ENCODE peak calls at places on chromosome 17, in six cellular contexts. X, E, A, U, Z and I are unnamed samples.

GRCh38 chr17:55496094-55496881 is 15.0 kb downstream of the SMIM36 start:
- DNase-seq in X (no peak), E (peak; percentile 50), A (no peak), U (no peak), Z (no peak), I (no peak)

GRCh38 chr17:83073389-83074063 is 5.9 kb upstream of the METRNL start:
- DNase-seq in X (no peak), E (peak; percentile 56), A (no peak), U (no peak), Z (no peak), I (no peak)

GRCh38 chr17:17580662-17581470 is 10.6 kb downstream of the PEMT start:
- DNase-seq in X (no peak), E (peak; percentile 80), A (peak; percentile 75), U (no peak), Z (no peak), I (no peak)

GRCh38 chr17:32755045-32755805 is 121.7 kb downstream of the MYO1D start:
- DNase-seq in X (no peak), E (peak; percentile 57), A (no peak), U (peak; percentile 66), Z (peak; percentile 53), I (no peak)

GRCh38 chr17:44555056-44555455 is 2.2 kb upstream of the FZD2 start:
- DNase-seq in X (no peak), E (no peak), A (no peak), U (no peak), Z (peak; percentile 68), I (no peak)

GRCh38 chr17:81101614-81102306 is 63.5 kb upstream of the PVALEF start:
- DNase-seq in X (peak; percentile 87), E (peak; percentile 56), A (peak; percentile 91), U (peak; percentile 100), Z (peak; percentile 84), I (peak; percentile 97)

GRCh38 chr17:8029121-8029520 is 9.7 kb upstream of the ALOX15B start:
- DNase-seq in X (no peak), E (peak; percentile 74), A (no peak), U (no peak), Z (no peak), I (no peak)

GRCh38 chr17:63973930-63974593 is 1.3 kb upstream of the SCN4A start:
- DNase-seq in X (no peak), E (peak; percentile 58), A (peak; percentile 93), U (no peak), Z (no peak), I (no peak)

GRCh38 chr17:9571201-9571600 is 4.4 kb downstream of the STX8 start:
- DNase-seq in X (no peak), E (no peak), A (no peak), U (no peak), Z (no peak), I (no peak)

GRCh38 chr17:2852729-2853110 is 56.5 kb downstream of the RAP1GAP2 start:
- DNase-seq in X (no peak), E (no peak), A (no peak), U (peak; percentile 67), Z (peak; percentile 73), I (no peak)

GRCh38 chr17:83053779-83054451 is 25.5 kb upstream of the METRNL start:
- DNase-seq in X (no peak), E (no peak), A (peak; percentile 66), U (no peak), Z (no peak), I (no peak)

GRCh38 chr17:8420041-8420934 is 15.4 kb upstream of the NDEL1 start:
- DNase-seq in X (no peak), E (peak; percentile 46), A (no peak), U (peak; percentile 72), Z (no peak), I (no peak)

GRCh38 chr17:1745513-1746020 is 2.9 kb downstream of the SERPINF2 start:
- DNase-seq in X (no peak), E (no peak), A (no peak), U (no peak), Z (no peak), I (no peak)

GRCh38 chr17:43608313-43608712 is 53.4 kb downstream of the MEOX1 start:
- DNase-seq in X (no peak), E (peak; percentile 49), A (no peak), U (no peak), Z (no peak), I (no peak)

GRCh38 chr17:81329927-81330883 is 35.1 kb upstream of the SLC38A10 start:
- DNase-seq in X (no peak), E (peak; percentile 67), A (no peak), U (no peak), Z (peak; percentile 40), I (no peak)

GRCh38 chr17:81561494-81561885 is 9.3 kb upstream of the FAAP100 start:
- DNase-seq in X (no peak), E (no peak), A (no peak), U (no peak), Z (no peak), I (no peak)

GRCh38 chr17:47634870-47635269 is 14.8 kb upstream of the KPNB1 start:
- DNase-seq in X (no peak), E (no peak), A (no peak), U (no peak), Z (no peak), I (no peak)

GRCh38 chr17:80695979-80696378 is 151.3 kb downstream of the RPTOR start:
- DNase-seq in X (no peak), E (no peak), A (no peak), U (peak; percentile 82), Z (no peak), I (no peak)

GRCh38 chr17:82775033-82775823 is 23.4 kb downstream of the TBCD start:
- DNase-seq in X (peak; percentile 28), E (no peak), A (peak; percentile 84), U (peak; percentile 41), Z (peak; percentile 83), I (peak; percentile 79)

GRCh38 chr17:4176803-4177472 is 33.9 kb downstream of the CYB5D2 start:
- DNase-seq in X (no peak), E (no peak), A (no peak), U (no peak), Z (no peak), I (no peak)

GRCh38 chr17:78745407-78746088 is 36.5 kb downstream of the CYTH1 start:
- DNase-seq in X (peak; percentile 44), E (no peak), A (no peak), U (no peak), Z (peak; percentile 80), I (peak; percentile 31)

GRCh38 chr17:48539177-48539576 is 5.7 kb downstream of the HOXB2 start:
- DNase-seq in X (no peak), E (no peak), A (no peak), U (no peak), Z (no peak), I (no peak)

DNA sequence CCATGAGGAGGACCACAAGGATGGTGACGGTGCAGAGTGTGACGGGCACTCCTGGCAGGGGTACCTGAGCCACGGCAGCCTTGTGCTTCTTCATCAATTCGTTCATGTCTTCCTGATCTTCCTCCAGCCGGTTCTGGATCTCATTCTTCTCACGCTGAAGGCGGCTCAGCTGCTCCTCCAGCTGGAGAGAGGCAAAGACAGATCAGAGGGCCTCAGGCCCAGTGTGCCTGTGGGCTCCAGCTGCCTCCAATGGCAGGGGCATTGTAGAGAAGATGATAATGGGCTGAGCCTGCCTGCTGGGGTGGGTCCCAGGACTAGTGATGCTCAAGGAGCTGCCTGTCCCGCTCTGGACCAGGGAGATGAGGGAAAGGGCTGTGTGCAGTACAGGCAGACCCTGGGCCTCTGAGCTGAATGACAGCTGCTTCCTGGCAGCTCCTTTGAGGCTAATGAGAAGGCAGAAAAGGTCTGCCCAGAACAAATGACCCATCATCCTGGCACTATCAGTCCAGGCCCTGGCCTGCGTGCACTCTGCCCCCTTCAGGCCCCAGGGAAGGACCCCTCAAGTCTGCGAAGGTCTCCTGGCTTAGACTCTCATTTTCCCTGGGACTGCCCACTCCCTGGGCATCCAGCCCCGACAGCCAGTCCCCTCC is 47.9 kb downstream of the PIPOX start:
- DNase-seq in X (no peak), E (no peak), A (no peak), U (peak; percentile 56), Z (no peak), I (no peak)
- TF ChIP-seq CTCF in X (no peak), E (no peak), A (no peak), U (no peak), Z (no peak), I (no peak)

GRCh38 chr17:41891135-41892065 is 26.2 kb upstream of the KLHL11 start:
- DNase-seq in X (no peak), E (no peak), A (no peak), U (no peak), Z (no peak), I (no peak)

GRCh38 chr17:41885733-41886132 is 20.5 kb upstream of the KLHL11 start:
- DNase-seq in X (no peak), E (no peak), A (no peak), U (peak; percentile 50), Z (peak; percentile 13), I (no peak)

GRCh38 chr17:41893384-41893783 is 25.4 kb downstream of the ACLY start:
- DNase-seq in X (no peak), E (no peak), A (no peak), U (no peak), Z (no peak), I (no peak)

GRCh38 chr17:41882756-41883155 is 17.5 kb upstream of the KLHL11 start:
- DNase-seq in X (no peak), E (no peak), A (no peak), U (no peak), Z (no peak), I (no peak)

DNA sequence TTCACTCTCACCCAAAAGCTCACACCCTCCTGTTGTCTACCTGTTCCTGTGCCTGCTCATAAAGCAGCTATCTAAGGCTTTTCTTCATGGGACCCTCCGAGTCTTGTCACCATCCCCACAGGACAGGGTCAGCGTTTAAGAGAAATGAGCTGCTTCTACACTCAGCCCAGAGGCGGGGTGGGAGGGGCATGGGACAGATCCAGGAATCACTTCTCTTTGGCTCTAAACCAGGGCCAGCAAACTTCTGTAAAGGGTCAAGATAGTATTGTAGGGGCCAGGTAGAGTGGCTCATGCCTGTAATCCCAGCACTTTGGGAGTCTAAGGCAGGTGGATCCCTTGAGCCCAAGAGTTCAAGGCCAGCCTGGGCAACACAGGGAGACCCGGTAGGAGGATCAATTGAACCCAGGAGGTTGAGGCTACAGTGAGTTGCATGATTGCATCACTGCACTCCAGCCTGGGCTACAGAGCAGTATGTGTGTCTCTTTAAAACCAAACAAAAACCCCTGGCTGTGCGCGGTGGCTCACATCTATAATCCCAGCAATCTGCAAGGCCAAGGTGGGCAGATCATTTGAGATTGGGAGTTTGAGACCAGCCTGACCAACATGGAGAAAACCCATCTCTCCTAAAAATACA is 23.2 kb upstream of the KLHL11 start:
- DNase-seq in X (no peak), E (no peak), A (no peak), U (no peak), Z (no peak), I (no peak)
- TF ChIP-seq CTCF in X (no peak), E (no peak), A (no peak), U (no peak), Z (no peak), I (no peak)

DNA sequence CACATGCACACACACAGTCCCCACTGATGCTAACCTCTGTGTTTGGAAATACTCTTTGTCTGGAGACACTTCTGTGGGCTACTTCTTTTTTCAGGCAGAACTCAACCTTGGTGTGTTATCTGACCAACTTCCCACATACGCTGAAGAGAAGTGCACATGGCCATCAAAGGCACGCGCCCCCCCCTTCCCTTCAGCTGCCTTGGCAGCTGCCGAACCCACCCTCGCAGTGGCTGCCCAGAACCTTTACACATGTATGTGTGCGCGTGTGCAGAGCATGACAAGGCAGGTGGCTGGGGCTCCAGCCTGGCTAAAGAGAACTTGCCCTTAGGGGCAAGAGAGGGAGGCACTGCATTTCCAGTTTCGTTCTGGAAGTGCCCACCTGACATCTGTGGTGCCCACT is 3.9 kb downstream of the RAPGEFL1 start:
- DNase-seq in X (no peak), E (no peak), A (no peak), U (no peak), Z (no peak), I (no peak)
- TF ChIP-seq CTCF in X (no peak), E (no peak), A (no peak), U (no peak), Z (no peak), I (no peak)

GRCh38 chr17:73325527-73325842 is 13.7 kb upstream of the CDC42EP4 start:
- DNase-seq in X (no peak), E (peak; percentile 32), A (no peak), U (no peak), Z (peak; percentile 24), I (no peak)
- TF ChIP-seq CTCF in X (no peak), E (no peak), A (no peak), U (no peak), Z (no peak), I (no peak)